ENCODE peak calls at places on chromosomes 6 and 20, in five cellular contexts. T is BJ; L is ovary; A is lung; S is CD8-positive, alpha-beta memory T cell. M is an unnamed sample.

GRCh38 chr6:116419069-116419468 is 42.1 kb upstream of the CALHM6 start:
- DNase-seq in A (no peak), T (no peak), S (no peak), L (no peak), M (no peak)

GRCh38 chr20:33793011-33793931 is 17.9 kb upstream of the CHMP4B start:
- DNase-seq in A (no peak), T (no peak), S (no peak), L (no peak), M (no peak)

GRCh38 chr6:37102299-37103168 is 67.4 kb upstream of the PIM1 start:
- DNase-seq in L (peak), A (peak), S (peak), T (peak), M (peak)

GRCh38 chr20:56181593-56181992 is 66.9 kb upstream of the MC3R start:
- DNase-seq in A (no peak), L (no peak), S (no peak), T (no peak), M (no peak)

GRCh38 chr6:12328701-12329100 is 38.5 kb downstream of the EDN1 start:
- DNase-seq in S (no peak), L (no peak), A (no peak), T (no peak), M (no peak)

GRCh38 chr6:88538130-88538706 is 372.1 kb upstream of the CNR1 start:
- DNase-seq in T (no peak), L (no peak), A (no peak), S (no peak), M (no peak)

GRCh38 chr20:62876826-62877728 is 15.5 kb upstream of the TCFL5 start:
- DNase-seq in A (peak), L (peak), T (no peak), S (no peak), M (no peak)

GRCh38 chr6:8084586-8084985 is 17.8 kb downstream of the EEF1E1 start:
- DNase-seq in T (no peak), L (no peak), A (no peak), S (no peak), M (no peak)

GRCh38 chr20:18031888-18032509 is 25.7 kb downstream of the OVOL2 start:
- DNase-seq in T (no peak), L (no peak), S (no peak), A (no peak), M (no peak)

GRCh38 chr20:11170025-11170424 is 496.2 kb upstream of the JAG1 start:
- DNase-seq in L (no peak), A (no peak), S (no peak), T (no peak), M (no peak)

GRCh38 chr6:89843070-89843469 is 13.4 kb downstream of the CASP8AP2 start:
- DNase-seq in L (no peak), A (no peak), S (no peak), T (no peak), M (no peak)

GRCh38 chr6:14716499-14717146 is 529.2 kb upstream of the JARID2 start:
- DNase-seq in T (no peak), L (no peak), A (no peak), S (no peak), M (no peak)

GRCh38 chr6:25315194-25315593 is 36.0 kb downstream of the CARMIL1 start:
- DNase-seq in A (no peak), S (no peak), L (no peak), T (no peak), M (no peak)

GRCh38 chr6:143941852-143942627 is 66.0 kb downstream of the PLAGL1 start:
- DNase-seq in S (peak), T (no peak), A (peak), L (peak), M (no peak)

GRCh38 chr6:3335169-3335568 is 76.4 kb downstream of the PSMG4 start:
- DNase-seq in T (no peak), A (no peak), S (no peak), L (no peak), M (no peak)

GRCh38 chr6:113630738-113631535 is 226.2 kb upstream of the MARCKS start:
- DNase-seq in A (no peak), S (no peak), L (no peak), T (no peak), M (peak)

GRCh38 chr6:42978487-42978792 is 541 bp downstream of the PEX6 start:
- DNase-seq in A (no peak), T (no peak), L (peak), S (peak), M (no peak)

GRCh38 chr6:7725412-7725811 is 487 bp upstream of the BMP6 start:
- DNase-seq in A (no peak), L (no peak), S (no peak), T (no peak), M (no peak)

GRCh38 chr6:112956696-112957525 is 609.8 kb downstream of the RFPL4B start:
- DNase-seq in A (no peak), S (no peak), T (no peak), L (no peak), M (peak)

GRCh38 chr6:76702187-76702586 is 629.7 kb upstream of the IMPG1 start:
- DNase-seq in L (no peak), A (no peak), S (no peak), T (no peak), M (no peak)

GRCh38 chr20:50824137-50824536 is 29.3 kb downstream of the BCAS4 start:
- DNase-seq in S (no peak), A (peak), L (peak), T (peak), M (peak)

GRCh38 chr6:1605822-1606532 is 3.7 kb upstream of the FOXC1 start:
- DNase-seq in S (no peak), L (no peak), A (no peak), T (no peak), M (no peak)

GRCh38 chr6:33317418-33317667 is 201 bp downstream of the ZBTB22 start:
- DNase-seq in T (no peak), L (no peak), A (no peak), S (no peak), M (no peak)

GRCh38 chr6:158008894-158009891 is 27.5 kb downstream of the SYNJ2 start:
- DNase-seq in A (no peak), T (no peak), L (peak), S (peak), M (no peak)

GRCh38 chr20:325889-326644 is 715 bp downstream of the SOX12 start:
- DNase-seq in T (no peak), S (peak), L (peak), A (peak), M (peak)

GRCh38 chr6:90107721-90108364 is 188.8 kb downstream of the BACH2 start:
- DNase-seq in S (no peak), A (no peak), L (no peak), T (no peak), M (no peak)

GRCh38 chr6:105993769-105994521 is 92.2 kb upstream of the PRDM1 start:
- DNase-seq in L (peak), T (peak), A (no peak), S (peak), M (no peak)

GRCh38 chr6:28334272-28335039 is 1.5 kb downstream of the ZSCAN31 start:
- DNase-seq in T (no peak), A (no peak), S (no peak), L (no peak), M (no peak)
- H3K4me3 ChIP-seq in T (no peak), A (no peak), S (peak), L (peak), M (no peak)

GRCh38 chr6:111625511-111626331 is 20.0 kb upstream of the TRAF3IP2 start:
- DNase-seq in S (no peak), T (no peak), A (no peak), L (no peak), M (peak)
- H3K4me3 ChIP-seq in S (no peak), T (no peak), A (no peak), L (peak), M (peak)

GRCh38 chr20:58001381-58001780 is 227.1 kb downstream of the ANKRD60 start:
- DNase-seq in T (no peak), A (no peak), S (no peak), L (peak), M (no peak)

GRCh38 chr20:57996936-57997629 is 231.4 kb downstream of the ANKRD60 start:
- DNase-seq in L (no peak), A (no peak), T (peak), S (no peak), M (no peak)

GRCh38 chr20:57999465-58000111 is 228.9 kb downstream of the ANKRD60 start:
- DNase-seq in L (no peak), S (no peak), T (no peak), A (no peak), M (no peak)

GRCh38 chr20:57998276-57998675 is 230.2 kb downstream of the ANKRD60 start:
- DNase-seq in A (no peak), T (no peak), S (no peak), L (no peak), M (no peak)

DNA sequence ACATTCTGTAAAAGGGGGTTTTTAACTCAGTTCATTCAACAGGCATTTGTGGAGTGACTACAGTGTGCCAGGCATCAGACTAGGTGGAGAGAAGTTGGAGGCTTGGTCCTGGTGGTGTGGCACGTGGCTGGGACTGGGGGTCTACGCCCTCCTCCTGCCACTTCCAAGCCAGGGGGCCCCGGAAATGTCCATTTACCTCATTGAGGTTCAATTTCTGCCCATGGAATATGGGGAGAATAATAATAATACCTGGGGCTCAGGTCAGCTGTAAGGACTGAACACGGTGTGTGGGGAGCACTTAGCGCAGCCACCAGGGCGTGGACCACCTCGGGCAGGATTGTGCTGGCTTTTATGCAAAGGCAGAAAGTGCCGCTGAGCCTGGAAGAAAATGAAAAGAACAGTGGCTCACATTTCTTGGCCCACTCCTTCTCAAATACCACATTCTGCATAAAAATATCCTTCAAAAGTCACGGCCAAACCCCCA is 229.4 kb downstream of the ANKRD60 start:
- DNase-seq in S (no peak), L (no peak), T (no peak), A (no peak), M (no peak)
- H3K4me3 ChIP-seq in S (no peak), L (no peak), T (no peak), A (no peak), M (no peak)

DNA sequence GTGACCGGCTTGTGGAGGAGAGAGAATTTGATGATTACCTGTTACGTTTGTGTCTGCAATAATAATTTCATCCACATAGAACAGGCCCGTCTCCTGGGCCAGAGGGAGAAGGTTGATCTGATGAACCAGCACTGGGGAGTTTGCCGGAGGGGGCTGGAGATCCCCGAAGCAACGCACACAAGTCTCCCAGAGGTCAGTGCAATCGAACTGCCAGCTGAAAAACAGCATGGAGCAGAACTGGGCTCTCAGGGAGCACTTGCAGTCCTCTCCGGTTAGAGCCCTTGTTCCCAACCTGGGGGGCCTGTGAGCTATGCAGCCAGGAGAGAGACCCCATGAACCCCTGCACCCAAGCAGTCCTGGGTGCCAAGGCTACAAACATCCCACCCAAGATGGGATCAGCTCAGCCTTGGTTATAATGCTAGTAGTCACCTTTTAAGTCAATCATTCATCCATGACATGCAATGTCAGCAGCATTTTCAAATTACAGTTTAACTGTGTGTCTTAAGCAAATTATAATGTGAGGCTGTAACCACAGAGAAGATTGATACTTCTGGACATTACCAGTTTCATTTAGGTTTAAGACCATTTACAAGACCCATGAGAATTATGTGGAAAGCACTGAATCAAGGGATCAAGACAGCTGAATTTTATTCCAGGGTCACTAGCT is 34.2 kb downstream of the PKHD1 start:
- DNase-seq in S (no peak), T (no peak), A (no peak), L (no peak), M (no peak)
- H3K4me3 ChIP-seq in S (no peak), T (no peak), A (no peak), L (no peak), M (no peak)

DNA sequence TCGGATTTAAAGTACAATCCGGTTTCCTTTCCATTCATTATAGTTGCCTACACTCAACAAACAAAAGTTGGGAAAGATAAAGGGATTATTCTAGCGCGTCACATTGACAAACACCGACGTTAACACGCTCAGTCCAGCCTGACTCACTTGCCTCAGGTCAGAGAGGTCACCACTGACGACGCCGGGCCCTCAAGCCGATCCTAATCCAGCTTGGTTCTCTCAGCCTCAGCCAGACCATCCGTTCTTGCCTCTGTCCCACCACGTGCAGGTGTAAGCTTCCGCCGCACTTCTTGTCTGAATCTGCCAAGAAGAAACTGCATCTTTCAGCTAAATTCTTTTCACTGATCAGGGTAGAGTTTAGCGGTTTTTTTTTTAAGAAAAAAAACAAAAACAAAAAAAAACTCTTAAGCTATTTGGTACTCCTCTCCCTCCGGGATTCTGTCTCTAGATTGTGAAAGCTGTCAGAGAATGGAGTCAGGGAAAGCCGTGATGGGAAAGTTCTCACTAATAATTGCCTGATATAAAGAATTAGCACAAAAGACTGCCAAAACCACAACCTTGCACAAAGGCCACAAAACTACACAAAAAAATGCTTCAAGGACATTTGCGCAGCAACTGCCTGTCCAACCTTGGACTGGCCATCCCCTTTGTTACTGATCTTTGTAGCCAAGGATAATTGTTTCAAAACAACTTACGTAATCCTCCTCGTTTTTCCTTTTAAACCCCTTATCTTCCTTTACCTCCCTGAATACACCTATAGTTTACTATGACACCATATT is 1.2 kb upstream of the PHF10 start:
- DNase-seq in T (no peak), A (peak), L (peak), S (peak), M (peak)
- H3K4me3 ChIP-seq in T (peak), A (no peak), L (peak), S (peak), M (peak)

DNA sequence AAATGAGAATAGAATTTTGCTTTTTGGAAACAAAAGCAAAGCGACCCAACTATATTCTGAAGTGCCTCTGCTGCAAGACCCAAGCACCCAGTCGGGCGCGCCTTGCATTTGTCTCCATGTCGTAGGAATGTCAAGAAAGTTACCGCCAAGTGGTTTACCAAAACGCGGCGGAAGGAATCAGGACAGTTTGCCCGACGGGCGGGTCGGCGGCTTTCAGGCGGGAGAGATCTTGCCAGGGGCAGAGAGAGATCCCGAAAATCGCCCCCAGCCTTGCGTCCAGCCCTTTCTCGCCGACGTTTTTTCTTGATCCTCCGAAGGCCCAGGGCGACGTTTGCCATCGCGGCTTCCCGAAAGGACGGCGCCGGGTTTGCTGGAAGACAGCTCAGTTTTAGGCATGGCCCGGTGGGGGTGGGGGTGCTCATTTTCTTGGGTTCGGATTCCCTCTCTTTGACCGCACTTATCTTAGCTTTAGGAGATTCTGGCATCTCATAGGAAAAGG is 3.9 kb upstream of the LIN28B start:
- DNase-seq in A (no peak), T (no peak), L (no peak), S (no peak), M (no peak)
- H3K4me3 ChIP-seq in A (no peak), T (no peak), L (no peak), S (no peak), M (no peak)

GRCh38 chr6:79373246-79373645 is 138.8 kb upstream of the HMGN3 start:
- DNase-seq in S (no peak), T (no peak), A (peak), L (no peak), M (no peak)

GRCh38 chr6:79372757-79373156 is 138.3 kb upstream of the HMGN3 start:
- DNase-seq in T (no peak), A (no peak), L (no peak), S (no peak), M (no peak)

GRCh38 chr6:79373880-79374279 is 139.4 kb upstream of the HMGN3 start:
- DNase-seq in L (no peak), A (no peak), T (no peak), S (no peak), M (no peak)

GRCh38 chr6:79374308-79374707 is 139.8 kb upstream of the HMGN3 start:
- DNase-seq in L (no peak), A (no peak), T (no peak), S (no peak), M (no peak)

GRCh38 chr6:79369026-79369425 is 134.5 kb upstream of the HMGN3 start:
- DNase-seq in A (no peak), L (no peak), T (no peak), S (no peak), M (no peak)
- H3K4me3 ChIP-seq in A (no peak), L (no peak), T (no peak), S (no peak), M (no peak)

GRCh38 chr6:124963416-124964083 is 1.3 kb downstream of the RNF217 start:
- DNase-seq in S (no peak), L (no peak), A (no peak), T (no peak), M (no peak)
- H3K4me3 ChIP-seq in S (no peak), L (peak), A (peak), T (peak), M (peak)

DNA sequence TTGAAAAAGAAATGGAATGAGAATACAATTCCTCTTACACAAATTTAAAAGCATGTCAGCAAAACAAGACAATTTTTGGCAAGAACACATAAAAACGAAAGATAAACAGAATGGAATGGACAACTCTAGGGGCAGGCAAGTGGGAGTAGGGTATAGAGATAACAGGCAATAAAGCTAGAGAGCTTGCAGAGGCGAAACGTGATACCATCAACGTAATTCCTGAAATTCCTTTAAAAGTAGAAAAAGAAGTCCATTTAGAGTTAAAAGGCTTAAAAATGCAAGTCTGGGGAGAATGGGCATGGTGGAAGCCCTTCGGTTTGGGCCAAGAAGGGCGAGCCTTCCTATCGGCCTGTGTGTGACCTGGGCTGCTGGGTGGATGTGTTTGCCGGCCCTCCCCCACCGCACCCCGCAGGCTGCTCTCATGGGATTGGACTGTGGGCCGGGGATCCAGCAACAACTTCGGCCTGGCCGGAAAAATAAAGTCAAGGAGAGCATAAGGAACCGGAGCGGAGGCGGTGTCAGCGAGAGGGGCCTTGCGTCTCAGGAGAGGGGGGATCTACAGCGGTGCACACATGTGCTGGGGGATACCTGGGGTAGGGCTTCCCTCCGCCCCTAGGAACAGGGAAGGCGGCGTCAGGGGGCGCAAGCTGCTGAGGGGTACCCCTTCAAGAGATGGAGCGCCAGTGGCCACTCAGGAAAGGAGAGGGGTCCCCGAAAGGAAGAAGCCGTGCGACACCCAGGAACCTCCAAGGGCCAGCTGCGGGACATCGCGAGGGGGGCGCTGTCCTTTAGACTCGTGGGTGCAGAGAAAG is 4.1 kb downstream of the TMEM239 start:
- DNase-seq in S (no peak), T (no peak), A (peak), L (peak), M (peak)
- H3K4me3 ChIP-seq in S (no peak), T (no peak), A (no peak), L (peak), M (no peak)

GRCh38 chr6:75491302-75491701 is 2.3 kb downstream of the FILIP1 start:
- DNase-seq in L (no peak), T (no peak), A (no peak), S (no peak), M (no peak)
- H3K4me3 ChIP-seq in L (peak), T (no peak), A (no peak), S (no peak), M (no peak)

M was measured in skeletal muscle cell.